ENCODE peak calls at places on chromosomes 4 and X, in nine cellular contexts. Q is ELF-1; V is T-cell; K is left ventricle myocardium inferior; I is left lung; T is stimulated activated CD4-positive, alpha-beta T cell treated with anti-CD3 and anti-CD28 coated beads, Interleukin-1b, Interleukin-23, amount 100 ng/mL, for 24 hours; M is posterior cingulate gyrus; C is cardiac muscle cell; Z is NCI-H1436. G is an unnamed sample.

GRCh38 chrX:1521459-1521956 is 15.5 kb downstream of the P2RY8 start:
- DNase-seq in Q (peak; percentile 62), V (peak; percentile 67), K (no peak), I (no peak), T (no peak), M (no peak), C (no peak), Z (no peak), G (no peak)

GRCh38 chr4:81885016-81885415 is 413.3 kb upstream of the RASGEF1B start:
- DNase-seq in Q (no peak), V (no peak), K (no peak), I (no peak), T (no peak), M (no peak), C (no peak), Z (no peak), G (no peak)

GRCh38 chr4:173411106-173411703 is 12.3 kb upstream of the SCRG1 start:
- DNase-seq in Q (no peak), V (no peak), K (no peak), I (no peak), T (no peak), M (no peak), C (no peak), Z (no peak), G (no peak)

GRCh38 chr4:56937262-56937661 is 29.6 kb downstream of the REST start:
- DNase-seq in Q (no peak), V (no peak), K (no peak), I (no peak), T (no peak), M (no peak), C (no peak), Z (no peak), G (no peak)

GRCh38 chr4:98778206-98778605 is 119.8 kb upstream of the TSPAN5 start:
- DNase-seq in Q (no peak), V (no peak), K (no peak), I (no peak), T (no peak), M (no peak), C (no peak), Z (no peak), G (no peak)

GRCh38 chr4:24067781-24068193 is 177.9 kb upstream of the PPARGC1A start:
- DNase-seq in Q (peak; percentile 10), V (no peak), K (peak; percentile 16), I (no peak), T (no peak), M (peak; percentile 83), C (peak; percentile 67), Z (peak; percentile 6), G (no peak)

GRCh38 chr4:145736241-145736831 is 56.4 kb downstream of the C4orf51 start:
- DNase-seq in Q (peak; percentile 57), V (no peak), K (peak; percentile 27), I (peak; percentile 56), T (no peak), M (no peak), C (peak; percentile 7), Z (no peak), G (peak; percentile 56)

GRCh38 chr4:146401274-146401673 is 120.5 kb downstream of the SLC10A7 start:
- DNase-seq in Q (no peak), V (no peak), K (no peak), I (no peak), T (no peak), M (no peak), C (no peak), Z (no peak), G (no peak)

GRCh38 chrX:34900691-34901090 is 41.9 kb upstream of the FAM47B start:
- DNase-seq in Q (no peak), V (no peak), K (no peak), I (no peak), T (no peak), M (no peak), C (no peak), Z (no peak), G (no peak)

GRCh38 chr4:9861561-9861960 is 80.1 kb downstream of the DRD5 start:
- DNase-seq in Q (no peak), V (no peak), K (no peak), I (no peak), T (no peak), M (no peak), C (no peak), Z (no peak), G (no peak)

GRCh38 chr4:48976007-48976406 is 10.1 kb upstream of the CWH43 start:
- DNase-seq in Q (no peak), V (no peak), K (no peak), I (no peak), T (no peak), M (no peak), C (no peak), Z (no peak), G (no peak)

GRCh38 chrX:119303137-119303536 is 67.1 kb downstream of the PGRMC1 start:
- DNase-seq in Q (no peak), V (no peak), K (no peak), I (no peak), T (no peak), M (no peak), C (no peak), Z (no peak), G (no peak)

GRCh38 chr4:124177647-124178425 is 534.7 kb downstream of the ANKRD50 start:
- DNase-seq in Q (no peak), V (no peak), K (no peak), I (no peak), T (no peak), M (no peak), C (no peak), Z (no peak), G (no peak)

GRCh38 chr4:102783006-102783405 is 22.2 kb upstream of the MANBA start:
- DNase-seq in Q (no peak), V (no peak), K (no peak), I (no peak), T (no peak), M (no peak), C (no peak), Z (no peak), G (no peak)

GRCh38 chr4:101790521-101791188 is at the start of gene BANK1:
- DNase-seq in Q (peak; percentile 84), V (no peak), K (peak; percentile 18), I (peak; percentile 63), T (no peak), M (peak; percentile 73), C (peak; percentile 73), Z (peak; percentile 62), G (peak; percentile 23)

GRCh38 chr4:1209821-1210220 is 37.4 kb upstream of the SPON2 start:
- DNase-seq in Q (peak; percentile 81), V (no peak), K (peak; percentile 88), I (peak; percentile 67), T (no peak), M (peak; percentile 82), C (peak; percentile 60), Z (no peak), G (no peak)

GRCh38 chr4:93897559-93897958 is 69.0 kb downstream of the ATOH1 start:
- DNase-seq in Q (no peak), V (no peak), K (no peak), I (no peak), T (no peak), M (no peak), C (peak; percentile 23), Z (no peak), G (no peak)

GRCh38 chr4:56307423-56307822 is 79.9 kb downstream of the AASDH start:
- DNase-seq in Q (peak; percentile 12), V (no peak), K (no peak), I (no peak), T (no peak), M (no peak), C (no peak), Z (no peak), G (no peak)

GRCh38 chr4:7651461-7651921 is 216.8 kb upstream of the PSAPL1 start:
- DNase-seq in Q (peak; percentile 91), V (no peak), K (no peak), I (no peak), T (no peak), M (peak; percentile 76), C (no peak), Z (no peak), G (no peak)

GRCh38 chr4:185039508-185040273 is 21.4 kb downstream of the HELT start:
- DNase-seq in Q (peak; percentile 67), V (peak; percentile 27), K (no peak), I (no peak), T (peak; percentile 3), M (no peak), C (peak; percentile 64), Z (peak; percentile 46), G (no peak)

GRCh38 chrX:23504540-23504884 is 162.8 kb upstream of the PRDX4 start:
- DNase-seq in Q (no peak), V (no peak), K (no peak), I (no peak), T (no peak), M (no peak), C (no peak), Z (no peak), G (no peak)

GRCh38 chr4:152735918-152736305 is 43.6 kb downstream of the TIGD4 start:
- DNase-seq in Q (no peak), V (no peak), K (no peak), I (no peak), T (no peak), M (no peak), C (no peak), Z (no peak), G (peak; percentile 9)

GRCh38 chrX:9312922-9313867 is 151.7 kb upstream of the TBL1X start:
- DNase-seq in Q (peak; percentile 60), V (peak; percentile 71), K (peak; percentile 31), I (peak; percentile 49), T (peak; percentile 49), M (peak; percentile 77), C (peak; percentile 38), Z (peak; percentile 4), G (no peak)

GRCh38 chr4:122221322-122221721 is 69.2 kb downstream of the BLTP1 start:
- DNase-seq in Q (no peak), V (no peak), K (no peak), I (no peak), T (no peak), M (no peak), C (no peak), Z (no peak), G (no peak)

GRCh38 chr4:134343661-134344060 is 142.1 kb upstream of the PABPC4L start:
- DNase-seq in Q (no peak), V (no peak), K (no peak), I (no peak), T (no peak), M (no peak), C (no peak), Z (no peak), G (no peak)

GRCh38 chr4:80037864-80038263 is 35.2 kb downstream of the ANTXR2 start:
- DNase-seq in Q (no peak), V (no peak), K (no peak), I (no peak), T (no peak), M (no peak), C (no peak), Z (no peak), G (no peak)

GRCh38 chr4:115944146-115944905 is 830.9 kb upstream of the NDST4 start:
- DNase-seq in Q (no peak), V (no peak), K (no peak), I (no peak), T (no peak), M (no peak), C (no peak), Z (no peak), G (no peak)

GRCh38 chr4:154958621-154959358 is 177.7 kb downstream of the RBM46 start:
- DNase-seq in Q (no peak), V (no peak), K (peak; percentile 69), I (no peak), T (no peak), M (no peak), C (peak; percentile 13), Z (no peak), G (no peak)